ENCODE peak calls at places on chromosomes 13 and 19, in five cellular contexts. H, T, C, U and R are unnamed samples.
A peak's percentile ranks its signal among the peaks of the same experiment; 100 is the strongest.

GRCh38 chr13:85529216-85529590 is 270.0 kb downstream of the SLITRK6 start:
- DNase-seq in T (no peak), C (no peak), H (no peak), U (no peak), R (no peak)

GRCh38 chr19:7916908-7917291 is 2.3 kb downstream of the TGFBR3L start:
- DNase-seq in U (no peak), T (no peak), H (no peak), C (no peak), R (no peak)

GRCh38 chr13:107573184-107573583 is 642.2 kb downstream of the LIG4 start:
- DNase-seq in C (no peak), T (no peak), U (no peak), H (no peak), R (no peak)

GRCh38 chr13:110826861-110827672 is 87.8 kb downstream of the ANKRD10 start:
- DNase-seq in H (peak; percentile 29), T (no peak), U (no peak), C (no peak), R (no peak)

GRCh38 chr13:61414686-61415664 is 674 bp downstream of the PCDH20 start:
- DNase-seq in H (peak; percentile 22), C (no peak), U (peak; percentile 49), T (peak; percentile 66), R (no peak)

GRCh38 chr19:55605207-55605636 is 225 bp upstream of the ZNF865 start:
- DNase-seq in C (peak; percentile 89), T (peak; percentile 98), H (peak; percentile 96), U (peak; percentile 93), R (peak; percentile 98)

GRCh38 chr13:28626266-28626665 is 32.7 kb upstream of the POMP start:
- DNase-seq in H (no peak), U (no peak), T (no peak), C (no peak), R (no peak)

GRCh38 chr19:39190768-39191167 is 6.0 kb upstream of the NCCRP1 start:
- DNase-seq in U (no peak), T (no peak), H (no peak), C (no peak), R (no peak)

GRCh38 chr13:101308247-101309013 is 107.9 kb downstream of the NALCN start:
- DNase-seq in H (no peak), U (peak; percentile 40), C (no peak), T (no peak), R (no peak)

GRCh38 chr13:76759877-76760276 is 126.3 kb downstream of the KCTD12 start:
- DNase-seq in U (no peak), C (no peak), T (no peak), H (no peak), R (no peak)

GRCh38 chr13:58991826-58992477 is 1171.8 kb downstream of the DIAPH3 start:
- DNase-seq in U (no peak), T (no peak), H (no peak), C (no peak), R (no peak)

GRCh38 chr13:21745307-21745706 is 74.4 kb downstream of the FGF9 start:
- DNase-seq in T (no peak), U (no peak), C (no peak), H (no peak), R (no peak)

GRCh38 chr13:18954254-18954653 is 227.4 kb downstream of the TUBA3C start:
- DNase-seq in T (no peak), U (no peak), C (no peak), H (no peak), R (no peak)

GRCh38 chr13:50787316-50788195 is 55.9 kb downstream of the DLEU7 start:
- DNase-seq in H (no peak), T (no peak), C (no peak), U (no peak), R (no peak)

GRCh38 chr19:34430738-34431625 is 2.8 kb downstream of the UBA2 start:
- DNase-seq in C (no peak), H (no peak), U (peak; percentile 39), T (no peak), R (no peak)

GRCh38 chr19:38684078-38684861 is 36.8 kb downstream of the ACTN4 start:
- DNase-seq in U (peak; percentile 95), C (peak; percentile 59), T (peak; percentile 85), H (no peak), R (no peak)

GRCh38 chr19:39539519-39540332 is at the start of gene EID2:
- DNase-seq in T (peak; percentile 96), U (peak; percentile 86), C (peak; percentile 76), H (peak; percentile 95), R (peak; percentile 93)

GRCh38 chr19:30682576-30683536 is 310.7 kb downstream of the ZNF536 start:
- DNase-seq in C (no peak), T (peak; percentile 61), U (peak; percentile 49), H (peak; percentile 77), R (peak; percentile 30)

GRCh38 chr19:40512473-40513344 is 45.9 kb downstream of the SPTBN4 start:
- DNase-seq in H (no peak), U (no peak), C (no peak), T (no peak), R (no peak)

GRCh38 chr13:99525967-99526366 is 24.7 kb downstream of the TM9SF2 start:
- DNase-seq in T (no peak), C (no peak), H (no peak), U (no peak), R (no peak)

GRCh38 chr13:53010374-53011105 is 18.1 kb upstream of the OLFM4 start:
- DNase-seq in C (no peak), H (peak; percentile 73), U (peak; percentile 65), T (no peak), R (no peak)

GRCh38 chr13:51811046-51811445 is 7.1 kb upstream of the DHRS12 start:
- DNase-seq in C (no peak), T (no peak), H (no peak), U (no peak), R (no peak)

GRCh38 chr13:38674208-38674607 is 12.7 kb upstream of the FREM2 start:
- DNase-seq in H (no peak), C (no peak), T (no peak), U (no peak), R (no peak)

GRCh38 chr13:59475911-59476310 is 687.8 kb downstream of the DIAPH3 start:
- DNase-seq in H (no peak), T (no peak), U (no peak), C (no peak), R (no peak)

GRCh38 chr19:29389495-29389894 is 136.3 kb upstream of the VSTM2B start:
- DNase-seq in H (no peak), T (no peak), C (no peak), U (no peak), R (no peak)

DNA sequence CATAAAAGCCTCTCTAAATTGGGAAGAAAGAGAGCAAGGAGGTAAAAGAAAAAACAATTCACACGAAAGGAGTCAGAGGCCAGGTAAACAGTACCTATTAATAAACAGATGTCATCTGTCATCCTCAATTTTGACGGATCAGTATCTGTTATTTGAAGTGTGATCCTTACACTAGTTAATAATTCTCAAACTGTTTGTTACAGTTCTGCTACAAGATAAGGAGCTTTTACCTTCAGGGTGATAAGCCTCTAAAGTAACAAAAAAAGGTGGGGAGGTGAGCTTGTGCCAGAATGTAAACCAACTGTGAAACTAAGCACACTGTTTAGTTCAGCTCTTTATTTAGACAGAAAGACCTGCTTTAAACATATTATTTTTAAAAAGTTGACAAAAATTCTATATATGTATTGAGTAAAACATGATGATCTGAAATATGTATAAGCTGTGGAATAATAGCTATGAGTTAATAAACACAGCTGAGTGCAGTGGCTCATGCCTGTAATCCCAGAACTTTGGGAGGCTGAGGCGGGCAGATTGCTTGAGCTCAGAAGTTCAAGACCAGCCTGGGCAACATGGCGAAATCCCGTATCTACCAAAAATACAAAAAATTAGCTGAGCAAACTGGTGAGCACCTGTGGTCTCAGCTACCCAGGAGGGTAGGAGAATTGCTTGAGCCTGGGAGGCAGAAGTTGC is 48.4 kb upstream of the EBPL start:
- DNase-seq in C (no peak), U (no peak), H (no peak), T (no peak), R (no peak)
- H3K36me3 ChIP-seq in C (no peaks in the 10 kb centered on the region), U (no peaks in the 10 kb centered on the region), H (no peaks in the 10 kb centered on the region), T (peaks cover 9% of the 10 kb centered on the region), R (no peaks in the 10 kb centered on the region)

GRCh38 chr19:461664-462551 is 1.1 kb upstream of the SHC2 start:
- DNase-seq in T (no peak), U (no peak), C (no peak), H (peak; percentile 93), R (no peak)
- H3K4me3 ChIP-seq in T (peak overlapping the region; percentile 27), U (no peak overlapping the region), C (peak overlapping the region; percentile 53), H (no peak overlapping the region), R (peak overlapping the region; percentile 42)

GRCh38 chr19:1213391-1214286 is 8.1 kb downstream of the STK11 start:
- DNase-seq in H (peak; percentile 23), U (no peak), T (peak; percentile 82), C (peak; percentile 65), R (peak; percentile 54)

GRCh38 chr19:1211494-1212234 is 6.1 kb downstream of the STK11 start:
- DNase-seq in H (peak; percentile 88), C (no peak), T (no peak), U (no peak), R (no peak)

GRCh38 chr19:1214862-1215731 is 9.5 kb downstream of the STK11 start:
- DNase-seq in C (peak; percentile 41), U (peak; percentile 70), T (peak; percentile 70), H (peak; percentile 67), R (no peak)

GRCh38 chr19:1216756-1217155 is 11.2 kb downstream of the STK11 start:
- DNase-seq in T (no peak), H (no peak), C (no peak), U (no peak), R (no peak)

DNA sequence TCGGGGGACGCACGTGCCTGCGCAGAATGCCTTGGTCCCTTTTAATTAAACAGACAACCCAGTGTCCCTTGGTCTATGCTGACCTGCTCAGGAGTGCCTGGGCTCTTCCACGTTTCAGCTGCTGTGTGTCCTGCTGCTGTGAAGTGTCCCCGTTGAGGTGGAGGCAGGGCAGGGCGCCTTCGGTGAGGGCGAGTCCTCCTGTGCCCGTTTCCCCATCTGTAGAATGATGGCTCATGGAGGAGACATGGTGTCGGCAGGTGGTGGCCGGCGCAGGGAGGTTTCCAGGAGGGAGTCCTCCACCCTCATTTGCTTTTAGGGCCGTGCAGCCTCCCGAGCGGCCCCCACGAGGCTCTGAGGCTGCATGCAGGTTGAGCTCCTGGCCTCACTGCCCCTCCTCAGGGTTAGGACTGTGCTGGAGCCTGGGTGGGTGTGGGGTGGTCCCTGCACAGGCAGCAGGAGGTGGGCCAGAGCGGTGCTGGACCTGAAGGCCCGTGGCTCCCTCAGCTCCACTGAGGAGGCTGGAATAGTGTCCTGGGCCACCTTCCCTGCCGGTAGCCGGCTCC is 8.8 kb downstream of the STK11 start:
- DNase-seq in C (no peak), T (no peak), U (no peak), H (no peak), R (no peak)
- H3K4me1 ChIP-seq in C (peaks cover 66% of the 10 kb centered on the region), T (peaks cover 30% of the 10 kb centered on the region), U (peaks cover 31% of the 10 kb centered on the region), H (peaks cover 81% of the 10 kb centered on the region), R (peaks cover 31% of the 10 kb centered on the region)

GRCh38 chr19:35729021-35729420 is 11.2 kb downstream of the KMT2B start:
- DNase-seq in T (no peak), U (no peak), C (no peak), H (no peak), R (no peak)

GRCh38 chr19:35727956-35728706 is 10.3 kb downstream of the KMT2B start:
- DNase-seq in C (no peak), U (no peak), T (no peak), H (no peak), R (no peak)

GRCh38 chr19:35731353-35731752 is 10.9 kb downstream of the IGFLR1 start:
- DNase-seq in C (no peak), U (no peak), T (no peak), H (no peak), R (no peak)

GRCh38 chr19:35730326-35730725 is 11.9 kb downstream of the IGFLR1 start:
- DNase-seq in C (no peak), T (no peak), H (no peak), U (no peak), R (no peak)

GRCh38 chr19:35729763-35730162 is 12.0 kb downstream of the KMT2B start:
- DNase-seq in H (no peak), C (no peak), U (no peak), T (no peak), R (no peak)
- H3K36me3 ChIP-seq in H (peaks cover 17% of the 10 kb centered on the region), C (peaks cover 96% of the 10 kb centered on the region), U (no peaks in the 10 kb centered on the region), T (peaks cover 100% of the 10 kb centered on the region), R (peaks cover 91% of the 10 kb centered on the region)